ENCODE peak calls at places on chromosome 2, in ten cellular contexts. P, T, G, Z, Y, J, X, M, K and I are unnamed samples.

GRCh38 chr2:37143986-37144385 is 12.8 kb downstream of the EIF2AK2 start:
- DNase-seq in T (no peak), P (no peak), G (no peak), K (no peak), Z (no peak), M (no peak), X (no peak), J (no peak), Y (no peak), I (no peak)

GRCh38 chr2:11203480-11203879 is 48.2 kb downstream of the SLC66A3 start:
- DNase-seq in M (no peak), K (peak), Z (peak), P (no peak), Y (no peak), G (no peak), T (no peak), J (no peak), X (no peak), I (no peak)

GRCh38 chr2:215536476-215536875 is 100.6 kb upstream of the FN1 start:
- DNase-seq in J (no peak), M (no peak), Z (peak), P (no peak), T (no peak), Y (no peak), G (no peak), K (no peak), X (no peak), I (no peak)

GRCh38 chr2:207223051-207223450 is 57.3 kb upstream of the KLF7 start:
- DNase-seq in X (no peak), Y (no peak), T (no peak), J (no peak), K (peak), G (no peak), M (no peak), P (no peak), Z (peak), I (no peak)

GRCh38 chr2:58135861-58136260 is 89.3 kb downstream of the VRK2 start:
- DNase-seq in T (no peak), K (no peak), J (no peak), Y (no peak), Z (no peak), X (no peak), M (no peak), G (no peak), P (no peak), I (no peak)

GRCh38 chr2:133379159-133379558 is 189.1 kb downstream of the NCKAP5 start:
- DNase-seq in Y (no peak), Z (no peak), P (no peak), T (no peak), K (no peak), J (no peak), M (no peak), X (no peak), G (no peak), I (no peak)

GRCh38 chr2:172931256-172931894 is 144.3 kb upstream of the MAP3K20 start:
- DNase-seq in M (no peak), G (no peak), Y (peak), X (no peak), P (no peak), K (peak), Z (no peak), T (no peak), J (no peak), I (no peak)

GRCh38 chr2:19362094-19362649 is 3.7 kb upstream of the OSR1 start:
- DNase-seq in M (no peak), X (no peak), K (peak), J (peak), P (no peak), G (no peak), Y (no peak), T (no peak), Z (no peak), I (no peak)

GRCh38 chr2:88811238-88811637 is 119.8 kb downstream of the RPIA start:
- DNase-seq in K (no peak), Z (no peak), J (no peak), G (no peak), X (no peak), Y (no peak), M (no peak), T (no peak), P (no peak), I (no peak)

GRCh38 chr2:1674276-1674675 is 70.0 kb downstream of the PXDN start:
- DNase-seq in G (no peak), M (no peak), J (no peak), Y (no peak), K (no peak), X (peak), Z (no peak), P (no peak), T (no peak), I (peak)

GRCh38 chr2:194294156-194294555 is 1362.9 kb upstream of the SLC39A10 start:
- DNase-seq in J (no peak), Y (no peak), M (no peak), P (no peak), G (no peak), Z (no peak), T (no peak), K (no peak), X (no peak), I (no peak)

GRCh38 chr2:220489116-220489515 is 861.7 kb downstream of the SLC4A3 start:
- DNase-seq in P (no peak), K (no peak), X (no peak), J (no peak), Y (no peak), T (no peak), M (no peak), Z (no peak), G (no peak), I (no peak)

GRCh38 chr2:39142012-39142346 is 21.1 kb upstream of the SOS1 start:
- DNase-seq in G (no peak), M (no peak), P (no peak), J (no peak), T (no peak), Z (no peak), X (no peak), Y (no peak), K (no peak), I (no peak)

GRCh38 chr2:230627806-230628724 is 84.6 kb upstream of the CAB39 start:
- DNase-seq in X (no peak), T (no peak), Z (peak), P (no peak), J (no peak), Y (no peak), K (no peak), M (no peak), G (no peak), I (no peak)

GRCh38 chr2:98134138-98134537 is 47.2 kb downstream of the VWA3B start:
- DNase-seq in T (no peak), X (no peak), K (no peak), P (no peak), M (no peak), G (no peak), J (no peak), Y (no peak), Z (no peak), I (peak)

GRCh38 chr2:217525076-217525475 is 477.7 kb downstream of the TNS1 start:
- DNase-seq in K (no peak), G (no peak), J (no peak), M (no peak), T (no peak), Z (no peak), P (no peak), X (no peak), Y (no peak), I (no peak)

GRCh38 chr2:162185833-162186232 is 33.8 kb upstream of the GCG start:
- DNase-seq in M (no peak), X (no peak), P (no peak), T (no peak), G (no peak), Z (no peak), K (no peak), J (no peak), Y (no peak), I (no peak)

GRCh38 chr2:168534926-168535325 is 78.9 kb downstream of the CERS6 start:
- DNase-seq in P (no peak), Y (no peak), T (no peak), K (no peak), M (no peak), Z (no peak), X (no peak), G (no peak), J (no peak), I (no peak)

GRCh38 chr2:41894563-41895333 is 153.1 kb upstream of the PKDCC start:
- DNase-seq in G (no peak), T (no peak), Y (no peak), J (no peak), Z (no peak), M (no peak), P (no peak), K (no peak), X (no peak), I (no peak)

GRCh38 chr2:173580351-173580750 is 225.7 kb downstream of the CDCA7 start:
- DNase-seq in K (no peak), X (no peak), M (no peak), Z (no peak), G (no peak), J (no peak), T (no peak), P (no peak), Y (no peak), I (no peak)

GRCh38 chr2:241561811-241562210 is 3.3 kb downstream of the BOK start:
- DNase-seq in G (peak), P (no peak), X (peak), T (no peak), Z (peak), M (peak), Y (no peak), K (peak), J (peak), I (peak)

GRCh38 chr2:239973392-239973791 is 51.8 kb downstream of the NDUFA10 start:
- DNase-seq in K (no peak), M (no peak), J (no peak), P (no peak), G (no peak), T (no peak), X (no peak), Z (no peak), Y (no peak), I (no peak)

GRCh38 chr2:44713170-44713569 is 228.3 kb upstream of the SIX3 start:
- DNase-seq in P (no peak), K (no peak), X (no peak), Z (no peak), G (no peak), Y (no peak), M (no peak), T (no peak), J (no peak), I (no peak)

GRCh38 chr2:145012806-145013205 is 492.9 kb upstream of the ZEB2 start:
- DNase-seq in T (no peak), X (no peak), P (no peak), M (no peak), Z (no peak), G (no peak), J (no peak), K (no peak), Y (no peak), I (no peak)

GRCh38 chr2:171566099-171566498 is 43.8 kb downstream of the CYBRD1 start:
- DNase-seq in M (no peak), X (no peak), T (no peak), Z (no peak), Y (no peak), J (no peak), K (no peak), G (no peak), P (no peak), I (no peak)

GRCh38 chr2:69057660-69058059 is 44.7 kb downstream of the ANTXR1 start:
- DNase-seq in T (no peak), Y (no peak), X (no peak), K (no peak), G (no peak), P (no peak), J (no peak), M (no peak), Z (no peak), I (no peak)

GRCh38 chr2:168920504-168921157 is 19.5 kb downstream of the G6PC2 start:
- DNase-seq in P (no peak), Y (peak), J (no peak), K (peak), T (no peak), Z (no peak), X (no peak), G (no peak), M (peak), I (no peak)

GRCh38 chr2:226655871-226656270 is 143.7 kb downstream of the IRS1 start:
- DNase-seq in P (no peak), Z (no peak), T (no peak), G (no peak), K (no peak), J (no peak), Y (no peak), X (no peak), M (no peak), I (peak)

GRCh38 chr2:143581134-143581533 is 451.9 kb downstream of the ARHGAP15 start:
- DNase-seq in M (no peak), Z (no peak), P (no peak), T (no peak), X (no peak), G (no peak), K (no peak), J (no peak), Y (no peak), I (no peak)

GRCh38 chr2:40457846-40458245 is 6.0 kb upstream of the SLC8A1 start:
- DNase-seq in G (no peak), M (no peak), K (peak), P (no peak), J (no peak), Y (no peak), T (no peak), Z (peak), X (no peak), I (no peak)

GRCh38 chr2:96251721-96252292 is 14.0 kb downstream of the TMEM127 start:
- DNase-seq in Z (peak), J (peak), Y (no peak), M (peak), T (no peak), X (peak), K (peak), P (no peak), G (peak), I (no peak)

GRCh38 chr2:193824474-193824873 is 1629.7 kb upstream of the TMEFF2 start:
- DNase-seq in K (peak), J (no peak), M (no peak), Z (no peak), T (no peak), X (no peak), P (no peak), Y (no peak), G (no peak), I (no peak)